ENCODE peak calls at places on chromosome 20, in nine cellular contexts. One of them, this sample, is unnamed.

GRCh38 chr20:17965042-17965697 is 3.4 kb downstream of the SNX5 start:
- DNase-seq in Peyer's patch: no peak
- DNase-seq in AG09309: no peak
- DNase-seq in HT-29: no peak
- DNase-seq in SHP77: no peak
- DNase-seq in GM03348: no peak
- DNase-seq in K562: no peak
- DNase-seq in gastrocnemius medialis: no peak
- DNase-seq in lower lobe of right lung: no peak
- DNase-seq in this sample: no peak

GRCh38 chr20:45445805-45446562 is 23.6 kb upstream of the WFDC2 start:
- DNase-seq in Peyer's patch: no peak
- DNase-seq in AG09309: no peak
- DNase-seq in HT-29: peak
- DNase-seq in SHP77: peak
- DNase-seq in GM03348: peak
- DNase-seq in K562: peak
- DNase-seq in gastrocnemius medialis: no peak
- DNase-seq in lower lobe of right lung: no peak
- DNase-seq in this sample: peak

GRCh38 chr20:48669946-48670630 is 157.7 kb downstream of the PREX1 start:
- DNase-seq in Peyer's patch: no peak
- DNase-seq in AG09309: no peak
- DNase-seq in HT-29: no peak
- DNase-seq in SHP77: no peak
- DNase-seq in GM03348: no peak
- DNase-seq in K562: no peak
- DNase-seq in gastrocnemius medialis: no peak
- DNase-seq in lower lobe of right lung: no peak
- DNase-seq in this sample: no peak

GRCh38 chr20:14709439-14709838 is 372.0 kb upstream of the FLRT3 start:
- DNase-seq in Peyer's patch: no peak
- DNase-seq in AG09309: no peak
- DNase-seq in HT-29: no peak
- DNase-seq in SHP77: no peak
- DNase-seq in GM03348: no peak
- DNase-seq in K562: no peak
- DNase-seq in gastrocnemius medialis: no peak
- DNase-seq in lower lobe of right lung: no peak
- DNase-seq in this sample: no peak

GRCh38 chr20:324177-325042 is 942 bp upstream of the SOX12 start:
- DNase-seq in Peyer's patch: peak
- DNase-seq in AG09309: no peak
- DNase-seq in HT-29: peak
- DNase-seq in SHP77: peak
- DNase-seq in GM03348: peak
- DNase-seq in K562: peak
- DNase-seq in gastrocnemius medialis: peak
- DNase-seq in lower lobe of right lung: peak
- DNase-seq in this sample: peak

GRCh38 chr20:59728722-59729430 is 124.5 kb downstream of the PHACTR3 start:
- DNase-seq in Peyer's patch: no peak
- DNase-seq in AG09309: no peak
- DNase-seq in HT-29: no peak
- DNase-seq in SHP77: no peak
- DNase-seq in GM03348: no peak
- DNase-seq in K562: no peak
- DNase-seq in gastrocnemius medialis: no peak
- DNase-seq in lower lobe of right lung: no peak
- DNase-seq in this sample: no peak

GRCh38 chr20:34946661-34947060 is 8.9 kb downstream of the GSS start:
- DNase-seq in Peyer's patch: no peak
- DNase-seq in AG09309: no peak
- DNase-seq in HT-29: no peak
- DNase-seq in SHP77: no peak
- DNase-seq in GM03348: no peak
- DNase-seq in K562: no peak
- DNase-seq in gastrocnemius medialis: no peak
- DNase-seq in lower lobe of right lung: no peak
- DNase-seq in this sample: no peak

GRCh38 chr20:50450961-50451752 is 59.0 kb upstream of the PTPN1 start:
- DNase-seq in Peyer's patch: no peak
- DNase-seq in AG09309: peak
- DNase-seq in HT-29: no peak
- DNase-seq in SHP77: no peak
- DNase-seq in GM03348: peak
- DNase-seq in K562: no peak
- DNase-seq in gastrocnemius medialis: no peak
- DNase-seq in lower lobe of right lung: no peak
- DNase-seq in this sample: no peak

GRCh38 chr20:19922716-19923115 is 94.4 kb upstream of the NAA20 start:
- DNase-seq in Peyer's patch: no peak
- DNase-seq in AG09309: no peak
- DNase-seq in HT-29: no peak
- DNase-seq in SHP77: no peak
- DNase-seq in GM03348: no peak
- DNase-seq in K562: no peak
- DNase-seq in gastrocnemius medialis: no peak
- DNase-seq in lower lobe of right lung: no peak
- DNase-seq in this sample: no peak

GRCh38 chr20:61173966-61174725 is 77.9 kb upstream of the CDH4 start:
- DNase-seq in Peyer's patch: no peak
- DNase-seq in AG09309: no peak
- DNase-seq in HT-29: no peak
- DNase-seq in SHP77: no peak
- DNase-seq in GM03348: peak
- DNase-seq in K562: no peak
- DNase-seq in gastrocnemius medialis: no peak
- DNase-seq in lower lobe of right lung: no peak
- DNase-seq in this sample: no peak

GRCh38 chr20:61674051-61674450 is 391.6 kb downstream of the TAF4 start:
- DNase-seq in Peyer's patch: no peak
- DNase-seq in AG09309: no peak
- DNase-seq in HT-29: no peak
- DNase-seq in SHP77: no peak
- DNase-seq in GM03348: no peak
- DNase-seq in K562: no peak
- DNase-seq in gastrocnemius medialis: no peak
- DNase-seq in lower lobe of right lung: peak
- DNase-seq in this sample: no peak

GRCh38 chr20:59945731-59946130 is 5.5 kb downstream of the FAM217B start:
- DNase-seq in Peyer's patch: no peak
- DNase-seq in AG09309: no peak
- DNase-seq in HT-29: no peak
- DNase-seq in SHP77: no peak
- DNase-seq in GM03348: no peak
- DNase-seq in K562: no peak
- DNase-seq in gastrocnemius medialis: no peak
- DNase-seq in lower lobe of right lung: no peak
- DNase-seq in this sample: no peak

GRCh38 chr20:22684072-22684762 is 99.8 kb upstream of the FOXA2 start:
- DNase-seq in Peyer's patch: peak
- DNase-seq in AG09309: peak
- DNase-seq in HT-29: peak
- DNase-seq in SHP77: peak
- DNase-seq in GM03348: peak
- DNase-seq in K562: peak
- DNase-seq in gastrocnemius medialis: no peak
- DNase-seq in lower lobe of right lung: peak
- DNase-seq in this sample: peak

This sample was measured in NCI-H526.